ENCODE peak calls at places on chromosome 4, in four cellular contexts. N, Q, E and S are unnamed samples.

GRCh38 chr4:96037705-96038104 is 197.8 kb downstream of the PDHA2 start:
- DNase-seq in E (no peak), Q (no peak), N (no peak), S (no peak)

GRCh38 chr4:83618991-83619390 is 83.1 kb downstream of the GPAT3 start:
- DNase-seq in N (peak; percentile 63), E (no peak), Q (peak; percentile 28), S (no peak)

GRCh38 chr4:168593399-168593798 is 96.5 kb downstream of the PALLD start:
- DNase-seq in N (no peak), E (no peak), Q (peak; percentile 72), S (no peak)

GRCh38 chr4:152738812-152739211 is 40.7 kb downstream of the TIGD4 start:
- DNase-seq in N (no peak), Q (peak; percentile 8), E (no peak), S (no peak)

GRCh38 chr4:87985887-87986200 is 10.3 kb downstream of the SPP1 start:
- DNase-seq in Q (no peak), E (no peak), N (no peak), S (no peak)

GRCh38 chr4:174919886-174920423 is 1.8 kb downstream of the ADAM29 start:
- DNase-seq in N (no peak), E (no peak), Q (no peak), S (no peak)

GRCh38 chr4:119731146-119731742 is 102.6 kb upstream of the PDE5A start:
- DNase-seq in E (no peak), Q (no peak), N (no peak), S (no peak)

GRCh38 chr4:163911891-163912290 is 417.4 kb downstream of the TMA16 start:
- DNase-seq in Q (no peak), N (no peak), E (no peak), S (no peak)

GRCh38 chr4:1614854-1615595 is 69.1 kb downstream of the FAM53A start:
- DNase-seq in N (peak; percentile 17), Q (no peak), E (no peak), S (no peak)

GRCh38 chr4:119165767-119166166 is 30.1 kb downstream of the MYOZ2 start:
- DNase-seq in E (no peak), Q (no peak), N (no peak), S (no peak)

GRCh38 chr4:182653596-182653995 is 263.6 kb downstream of the DCTD start:
- DNase-seq in E (no peak), N (no peak), Q (no peak), S (no peak)

GRCh38 chr4:70721747-70722146 is at the start of gene RUFY3:
- DNase-seq in E (peak; percentile 23), N (no peak), Q (no peak), S (no peak)

GRCh38 chr4:135186002-135186401 is 984.4 kb upstream of the PABPC4L start:
- DNase-seq in E (no peak), N (no peak), Q (no peak), S (no peak)

GRCh38 chr4:180951312-180951711 is 1291.9 kb upstream of the TENM3 start:
- DNase-seq in N (no peak), E (no peak), Q (no peak), S (no peak)

GRCh38 chr4:99462875-99463464 is 27.8 kb upstream of the ADH7 start:
- DNase-seq in E (peak; percentile 64), N (peak; percentile 63), Q (peak; percentile 82), S (peak; percentile 28)

GRCh38 chr4:152997235-152997735 is 61.2 kb downstream of the FHDC1 start:
- DNase-seq in N (no peak), Q (no peak), E (no peak), S (no peak)

GRCh38 chr4:120948382-120948781 is 25.9 kb upstream of the PRDM5 start:
- DNase-seq in N (no peak), Q (no peak), E (no peak), S (no peak)

DNA sequence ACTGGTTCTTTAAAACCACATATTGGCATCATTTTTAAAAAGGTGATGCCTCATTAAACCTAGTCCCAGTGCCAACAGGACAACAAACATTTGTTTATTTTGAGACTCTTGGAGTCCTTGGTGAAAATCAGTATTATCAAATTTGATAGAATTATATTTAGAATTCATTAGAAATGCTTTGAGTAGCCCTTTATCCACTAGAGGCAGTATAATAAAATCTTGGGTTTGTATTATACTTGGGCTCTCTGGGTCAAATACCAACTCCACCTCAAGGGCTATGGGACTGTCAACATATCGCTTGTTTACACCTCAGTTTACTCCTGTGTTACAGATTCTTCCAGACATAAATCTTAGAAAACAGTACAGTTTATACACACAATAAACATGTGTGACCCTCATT is 335.7 kb upstream of the FSTL5 start:
- DNase-seq in E (no peak), Q (peak; percentile 13), N (no peak), S (no peak)
- TF ChIP-seq CTCF in E (no peak), Q (no peak), N (peak; percentile 13), S (peak; percentile 25)

GRCh38 chr4:113689394-113689793 is 72.1 kb downstream of the CAMK2D start:
- DNase-seq in Q (no peak), E (no peak), N (no peak), S (no peak)

GRCh38 chr4:113686950-113687718 is 74.4 kb downstream of the CAMK2D start:
- DNase-seq in N (no peak), Q (no peak), E (no peak), S (no peak)

GRCh38 chr4:113683143-113683542 is 78.4 kb downstream of the CAMK2D start:
- DNase-seq in N (peak; percentile 48), Q (no peak), E (no peak), S (peak; percentile 35)

GRCh38 chr4:113682730-113683129 is 78.8 kb downstream of the CAMK2D start:
- DNase-seq in E (no peak), Q (no peak), N (no peak), S (no peak)

DNA sequence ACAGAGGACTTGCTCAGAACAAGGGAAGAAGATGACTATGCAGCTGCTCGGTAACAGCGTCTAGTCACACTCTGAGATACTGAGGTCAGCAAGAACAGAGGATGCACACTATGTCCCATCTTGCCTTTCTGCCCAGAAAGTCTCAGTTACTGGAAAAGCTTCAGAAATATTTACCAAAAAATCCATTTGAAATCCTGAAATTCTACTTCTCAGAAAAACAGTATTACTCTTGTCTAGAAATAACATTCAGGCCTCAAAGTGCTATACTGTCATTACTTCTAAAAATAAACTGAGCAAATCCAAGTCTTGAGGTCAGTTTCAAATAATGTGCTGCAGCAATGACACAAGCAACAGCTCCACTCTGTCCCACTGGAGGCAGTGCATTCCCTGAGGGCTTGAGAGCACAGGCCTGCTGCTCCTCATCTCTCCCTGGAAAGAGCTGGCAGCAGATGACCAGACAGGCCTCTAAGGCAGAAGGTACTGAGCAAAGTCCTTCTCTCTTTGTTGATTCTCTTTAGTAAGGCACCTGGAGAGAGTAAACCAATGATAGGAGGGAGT is 76.9 kb downstream of the CAMK2D start:
- DNase-seq in E (peak; percentile 60), Q (peak; percentile 30), N (peak; percentile 63), S (no peak)
- TF ChIP-seq CTCF in E (peak; percentile 24), Q (no peak), N (peak; percentile 36), S (no peak)

GRCh38 chr4:143742834-143743233 is 42.4 kb upstream of the FREM3 start:
- DNase-seq in Q (no peak), E (no peak), N (no peak), S (no peak)
- TF ChIP-seq CTCF in Q (no peak), E (no peak), N (no peak), S (no peak)

GRCh38 chr4:47662975-47663374 is 174.9 kb downstream of the CORIN start:
- DNase-seq in E (peak; percentile 39), Q (peak; percentile 39), N (no peak), S (no peak)
- TF ChIP-seq CTCF in E (peak; percentile 11), Q (peak; percentile 9), N (peak; percentile 8), S (peak; percentile 26)

DNA sequence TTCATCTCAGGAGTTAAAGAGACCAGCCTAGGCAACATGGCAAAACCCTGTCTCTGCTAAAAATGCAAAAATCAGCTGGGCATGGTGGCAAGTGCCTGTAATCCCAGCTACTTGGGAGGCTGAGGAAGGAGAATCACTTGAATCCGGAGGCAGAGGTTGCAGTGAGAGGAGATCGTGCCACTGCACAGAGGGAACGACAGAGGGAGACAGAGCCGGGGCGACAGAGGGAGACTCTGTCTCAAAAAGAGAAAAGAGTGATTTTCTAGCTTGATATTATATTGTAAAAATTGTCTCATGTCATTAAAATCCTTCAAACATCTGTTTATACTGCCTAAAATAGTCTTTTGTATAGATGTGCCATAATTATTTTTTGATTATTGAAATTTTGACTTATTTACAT is 225.4 kb upstream of the AGA start:
- DNase-seq in Q (peak; percentile 17), E (no peak), N (no peak), S (no peak)
- TF ChIP-seq CTCF in Q (peak; percentile 27), E (no peak), N (peak; percentile 12), S (no peak)

GRCh38 chr4:26323807-26324206 is 3.0 kb downstream of the RBPJ start:
- DNase-seq in Q (peak; percentile 42), N (no peak), E (no peak), S (no peak)
- TF ChIP-seq CTCF in Q (no peak), N (no peak), E (no peak), S (no peak)

GRCh38 chr4:33802578-33802977 is 2441.7 kb downstream of the ARAP2 start:
- DNase-seq in N (no peak), E (no peak), Q (no peak), S (no peak)
- TF ChIP-seq CTCF in N (no peak), E (no peak), Q (no peak), S (no peak)

GRCh38 chr4:3397128-3397527 is 44.6 kb upstream of the HGFAC start:
- DNase-seq in N (no peak), E (no peak), Q (no peak), S (no peak)

GRCh38 chr4:3396611-3397010 is 45.2 kb upstream of the HGFAC start:
- DNase-seq in Q (no peak), E (no peak), N (no peak), S (no peak)

GRCh38 chr4:3401436-3402171 is 40.2 kb upstream of the HGFAC start:
- DNase-seq in E (no peak), N (no peak), Q (no peak), S (no peak)

GRCh38 chr4:3402409-3403103 is 39.2 kb upstream of the HGFAC start:
- DNase-seq in Q (no peak), N (no peak), E (no peak), S (no peak)

GRCh38 chr4:3399277-3400194 is 42.2 kb upstream of the HGFAC start:
- DNase-seq in N (no peak), E (no peak), Q (peak; percentile 34), S (no peak)
- TF ChIP-seq CTCF in N (no peak), E (no peak), Q (no peak), S (no peak)

GRCh38 chr4:53696956-53697685 is 105.8 kb upstream of the LNX1 start:
- DNase-seq in Q (no peak), N (no peak), E (no peak), S (no peak)
- TF ChIP-seq CTCF in Q (no peak), N (no peak), E (no peak), S (no peak)